ENCODE peak calls at places on chromosomes 11 and 22, in ten cellular contexts. X is left colon; B is A549; Z is mucosa of descending colon; H is natural killer cell; P is CD4-positive, alpha-beta T cell; R is lower lobe of right lung; N is effector memory CD8-positive, alpha-beta T cell; A is right cardiac atrium; I is foreskin keratinocyte. U is an unnamed sample.

GRCh38 chr11:88508808-88509581 is 171.5 kb upstream of the CTSC start:
- ATAC-seq in X (peak; percentile 52), B (peak; percentile 84), Z (peak; percentile 87), H (peak; percentile 85), P (no peak), R (peak; percentile 80), N (peak; percentile 80), A (peak; percentile 81), I (peak; percentile 87), U (peak; percentile 69)

GRCh38 chr22:50206599-50206998 is 5.8 kb downstream of the SELENOO start:
- ATAC-seq in X (no peak), B (no peak), Z (peak; percentile 18), H (no peak), P (no peak), R (peak; percentile 80), N (no peak), A (peak; percentile 68), I (no peak), U (no peak)

GRCh38 chr11:6655790-6656580 is at the start of gene DCHS1:
- ATAC-seq in X (no peak), B (peak; percentile 33), Z (peak; percentile 34), H (peak; percentile 48), P (peak; percentile 28), R (peak; percentile 46), N (peak; percentile 34), A (peak; percentile 68), I (peak; percentile 14), U (no peak)

GRCh38 chr22:27997538-27997937 is 78.5 kb upstream of the PITPNB start:
- ATAC-seq in X (no peak), B (no peak), Z (no peak), H (no peak), P (no peak), R (no peak), N (no peak), A (no peak), I (no peak), U (no peak)

GRCh38 chr22:49269371-49269770 is 558.3 kb downstream of the BRD1 start:
- ATAC-seq in X (no peak), B (no peak), Z (no peak), H (no peak), P (no peak), R (no peak), N (no peak), A (no peak), I (no peak), U (no peak)

GRCh38 chr11:10612217-10612862 is 43.9 kb upstream of the LYVE1 start:
- ATAC-seq in X (no peak), B (no peak), Z (no peak), H (no peak), P (no peak), R (no peak), N (no peak), A (no peak), I (no peak), U (no peak)

GRCh38 chr22:37985751-37986281 is 1.5 kb upstream of the SOX10 start:
- ATAC-seq in X (no peak), B (no peak), Z (no peak), H (no peak), P (no peak), R (no peak), N (no peak), A (no peak), I (no peak), U (no peak)

GRCh38 chr22:39522567-39523300 is 2.4 kb downstream of the ATF4 start:
- ATAC-seq in X (peak; percentile 27), B (no peak), Z (peak; percentile 5), H (no peak), P (no peak), R (no peak), N (no peak), A (no peak), I (peak; percentile 3), U (no peak)

GRCh38 chr11:65436412-65437032 is 13.9 kb downstream of the NEAT1 start:
- ATAC-seq in X (peak; percentile 10), B (peak; percentile 25), Z (peak; percentile 9), H (no peak), P (no peak), R (peak; percentile 1), N (no peak), A (peak; percentile 2), I (peak; percentile 8), U (peak; percentile 10)

U was measured in esophagus mucosa.